ENCODE peak calls at places on chromosomes 4 and X, in eight cellular contexts. H is BE2C; L is tibial artery; V is GM12865; T is tibial nerve; Z is heart left ventricle; U is CD8-positive, alpha-beta T cell; K is cardiac fibroblast. Q is an unnamed sample.

GRCh38 chr4:16597829-16598228 is 300.6 kb downstream of the LDB2 start:
- DNase-seq in T (no peak), L (no peak), K (peak; percentile 51), H (no peak), Z (no peak), U (no peak), V (no peak), Q (no peak)

GRCh38 chr4:168309781-168310180 is 8.8 kb downstream of the DDX60 start:
- DNase-seq in H (no peak), Z (no peak), U (no peak), T (no peak), K (no peak), V (no peak), L (no peak), Q (no peak)

GRCh38 chrX:123736333-123736921 is 3.6 kb upstream of the THOC2 start:
- DNase-seq in V (no peak), U (no peak), H (peak; percentile 41), Z (no peak), L (no peak), T (no peak), K (no peak), Q (no peak)

GRCh38 chrX:254630-255215 is 26.5 kb upstream of the PLCXD1 start:
- DNase-seq in L (no peak), K (no peak), U (no peak), V (no peak), Z (no peak), H (no peak), T (no peak), Q (no peak)

GRCh38 chr4:168993724-168994510 is 16.1 kb downstream of the CBR4 start:
- DNase-seq in V (no peak), K (peak; percentile 29), H (peak; percentile 44), Z (no peak), T (no peak), U (no peak), L (no peak), Q (no peak)

GRCh38 chr4:168766537-168767316 is 243.3 kb downstream of the CBR4 start:
- DNase-seq in H (no peak), T (no peak), K (peak; percentile 88), Z (no peak), L (peak; percentile 33), V (no peak), U (no peak), Q (no peak)

GRCh38 chrX:133670394-133670793 is 255.1 kb upstream of the GPC4 start:
- DNase-seq in U (no peak), T (no peak), K (peak; percentile 43), H (no peak), Z (no peak), V (peak; percentile 6), L (no peak), Q (no peak)

GRCh38 chr4:7425591-7426468 is 8.9 kb downstream of the PSAPL1 start:
- DNase-seq in K (no peak), Z (no peak), V (no peak), H (no peak), L (peak; percentile 15), T (no peak), U (no peak), Q (no peak)

GRCh38 chrX:102934624-102935023 is 2.4 kb upstream of the RAB40AL start:
- DNase-seq in K (peak; percentile 51), Z (no peak), H (peak; percentile 8), T (peak; percentile 12), L (peak; percentile 20), U (peak; percentile 20), V (peak; percentile 35), Q (no peak)

GRCh38 chr4:140742838-140743193 is 13.4 kb downstream of the TBC1D9 start:
- DNase-seq in T (no peak), H (no peak), K (no peak), U (no peak), V (no peak), Z (no peak), L (no peak), Q (no peak)

GRCh38 chr4:44425614-44426208 is 22.9 kb downstream of the KCTD8 start:
- DNase-seq in U (no peak), V (no peak), K (peak; percentile 32), Z (no peak), T (no peak), L (no peak), H (peak; percentile 11), Q (no peak)

GRCh38 chr4:110003401-110004187 is 90.9 kb downstream of the EGF start:
- DNase-seq in T (no peak), V (no peak), Z (no peak), H (no peak), L (no peak), U (no peak), K (peak; percentile 21), Q (no peak)

GRCh38 chr4:24003476-24003875 is 113.6 kb upstream of the PPARGC1A start:
- DNase-seq in K (no peak), U (no peak), H (no peak), Z (no peak), T (no peak), L (no peak), V (no peak), Q (no peak)

GRCh38 chrX:1493877-1494510 is 41.3 kb upstream of the ASMTL start:
- DNase-seq in T (no peak), K (no peak), L (no peak), V (peak; percentile 65), H (no peak), Z (no peak), U (no peak), Q (no peak)

GRCh38 chr4:173073939-173074500 is 94.6 kb upstream of the GALNT7 start:
- DNase-seq in L (no peak), T (no peak), U (no peak), K (no peak), V (no peak), Z (no peak), H (no peak), Q (no peak)

GRCh38 chrX:77431227-77431626 is 16.0 kb upstream of the FGF16 start:
- DNase-seq in V (peak; percentile 3), L (peak; percentile 43), T (no peak), U (no peak), H (no peak), Z (peak; percentile 42), K (no peak), Q (no peak)

GRCh38 chrX:132957211-132958085 is 981 bp downstream of the HS6ST2 start:
- DNase-seq in U (no peak), Z (no peak), T (no peak), V (no peak), H (peak; percentile 14), L (no peak), K (no peak), Q (no peak)

GRCh38 chr4:176839656-176840055 is 46.9 kb upstream of the VEGFC start:
- DNase-seq in K (no peak), V (no peak), T (no peak), L (no peak), Z (no peak), U (no peak), H (no peak), Q (no peak)

GRCh38 chrX:124354648-124355047 is 8.3 kb downstream of the SH2D1A start:
- DNase-seq in T (no peak), Z (no peak), V (no peak), U (no peak), K (no peak), L (no peak), H (no peak), Q (no peak)

DNA sequence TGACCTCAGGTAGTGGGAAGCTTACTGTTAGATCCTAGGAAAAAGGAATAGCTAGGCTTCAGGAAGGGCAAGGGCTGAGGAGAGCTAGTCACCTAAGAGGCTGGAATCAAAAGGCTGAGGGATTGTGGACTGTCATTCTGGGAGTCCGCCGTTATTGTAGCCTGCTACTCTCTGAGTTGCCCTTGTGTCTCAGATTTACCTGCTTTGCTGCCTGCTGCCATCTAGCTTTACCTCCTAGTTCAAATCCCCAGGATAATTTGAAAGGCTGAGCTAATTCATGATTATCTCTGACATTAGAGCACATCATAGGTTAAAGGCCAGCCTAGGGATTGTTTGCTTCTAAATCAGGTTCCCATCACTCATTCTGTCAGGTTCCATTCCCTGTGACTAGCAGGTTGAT is 120.2 kb downstream of the FHIP1A start:
- DNase-seq in U (no peak), H (no peak), K (no peak), T (no peak), V (no peak), Z (no peak), L (no peak), Q (no peak)
- TF ChIP-seq CTCF in U (no peak), H (no peak), K (no peak), T (no peak), V (no peak), Z (no peak), L (no peak), Q (no peak)

DNA sequence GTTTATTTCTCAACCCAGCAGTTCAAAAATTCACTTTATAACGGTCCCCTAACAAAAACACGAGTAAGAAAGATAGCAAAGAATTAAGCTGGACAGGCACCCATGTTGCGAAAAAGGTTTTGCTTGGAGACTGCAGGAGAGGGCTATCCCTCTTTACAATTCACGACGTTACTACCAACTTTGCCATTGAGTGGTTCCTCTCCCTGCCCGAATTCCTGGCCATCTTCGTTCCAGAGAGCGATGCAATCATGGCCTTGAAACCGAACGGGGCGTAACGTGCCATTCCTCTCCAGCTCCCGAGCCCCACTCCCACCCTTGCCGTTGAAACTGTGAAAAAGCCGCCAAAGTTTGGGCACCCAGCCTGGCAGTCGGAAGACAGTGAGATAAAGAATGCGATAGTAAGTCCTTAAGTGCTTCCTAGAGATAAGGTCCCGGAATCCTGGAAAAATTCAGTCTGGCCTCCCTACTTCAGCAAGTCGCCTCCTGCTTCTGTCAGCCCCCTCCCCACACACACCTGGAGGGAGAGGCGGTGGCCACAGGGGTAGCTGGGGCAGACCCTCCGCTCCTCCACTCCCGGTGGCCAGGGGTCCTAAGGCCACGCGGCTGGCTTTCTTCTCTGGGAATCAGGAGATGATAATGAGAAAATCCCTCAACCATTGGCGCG is 65.2 kb downstream of the FBXO8 start:
- DNase-seq in T (no peak), L (no peak), V (no peak), H (peak; percentile 65), U (no peak), K (no peak), Z (no peak), Q (no peak)
- H3K4me3 ChIP-seq in T (peak overlapping the region; percentile 4), L (peak overlapping the region; percentile 53), V (no peak overlapping the region), H (peak overlapping the region; percentile 66), U (no peak overlapping the region), K (peak overlapping the region; percentile 43), Z (peak overlapping the region; percentile 52), Q (no peak overlapping the region)

GRCh38 chrX:54042609-54043010 is 1.7 kb downstream of the PHF8 start:
- DNase-seq in Z (peak; percentile 49), T (no peak), K (peak; percentile 59), V (peak; percentile 62), L (peak; percentile 56), H (peak; percentile 68), U (peak; percentile 44), Q (no peak)
- TF ChIP-seq CTCF in Z (peak; percentile 15), T (peak; percentile 19), K (peak; percentile 32), V (no peak), L (peak; percentile 27), H (peak; percentile 33), U (no peak), Q (peak; percentile 22)

DNA sequence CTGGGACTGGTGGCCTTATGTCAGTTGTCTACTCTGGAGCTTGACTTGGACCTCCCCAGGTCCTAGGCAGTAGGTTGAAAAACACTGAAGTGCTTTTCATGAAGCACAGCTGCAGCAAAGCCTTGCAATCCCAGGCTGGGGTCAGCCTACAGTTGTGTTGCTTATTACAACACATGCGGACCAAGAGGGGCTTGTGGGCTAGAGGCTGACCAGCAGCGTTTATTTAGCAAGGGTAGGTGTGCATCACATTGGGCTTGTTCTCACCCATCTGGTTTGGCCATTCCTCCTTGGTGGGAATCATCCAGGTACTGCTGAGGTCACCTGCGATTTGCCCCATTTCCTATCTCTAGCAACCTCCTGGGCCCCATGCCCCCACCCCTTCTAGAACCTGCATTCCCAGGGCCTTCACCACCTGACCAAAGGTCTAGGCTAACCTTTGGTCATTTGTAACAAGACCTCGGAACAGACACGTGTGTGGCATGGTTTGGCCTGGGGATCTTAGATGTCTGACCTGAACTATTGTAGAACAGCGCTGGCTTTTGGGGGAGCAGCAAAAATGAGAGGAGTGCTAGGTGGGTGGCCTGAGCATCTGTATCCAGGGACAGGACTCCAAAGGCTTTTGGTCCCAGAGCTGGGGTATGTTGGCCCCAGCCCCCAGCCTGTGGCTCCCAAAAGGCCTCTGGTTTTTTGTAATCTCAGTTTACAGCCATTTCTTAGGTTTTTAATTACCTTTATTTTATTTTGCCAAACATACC is 3.0 kb downstream of the RPL10 start:
- DNase-seq in K (peak; percentile 42), T (no peak), H (peak; percentile 37), U (no peak), V (peak; percentile 68), Z (no peak), L (no peak), Q (no peak)
- H3K4me3 ChIP-seq in K (no peak overlapping the region), T (no peak overlapping the region), H (no peak overlapping the region), U (no peak overlapping the region), V (no peak overlapping the region), Z (no peak overlapping the region), L (no peak overlapping the region), Q (no peak overlapping the region)